ENCODE peak calls at places on chromosome 4, in seven cellular contexts. O is kidney epithelial cell, L is colonic mucosa, X is vagina, U is psoas muscle, W is skeletal muscle cell, G is adipocyte. I is an unnamed sample.

GRCh38 chr4:71932941-71933340 is 98.9 kb upstream of the NPFFR2 start:
- DNase-seq in O (no peak), L (no peak), X (no peak), U (no peak), W (peak), G (no peak), I (no peak)

GRCh38 chr4:13415068-13415785 is 68.9 kb downstream of the RAB28 start:
- DNase-seq in O (no peak), L (no peak), X (no peak), U (peak), W (no peak), G (no peak), I (no peak)

GRCh38 chr4:16226816-16227461 is 668 bp upstream of the TAPT1 start:
- DNase-seq in O (no peak), L (peak), X (no peak), U (peak), W (no peak), G (peak), I (no peak)

GRCh38 chr4:168622600-168622999 is 125.7 kb downstream of the PALLD start:
- DNase-seq in O (no peak), L (no peak), X (no peak), U (no peak), W (no peak), G (no peak), I (no peak)

GRCh38 chr4:156413411-156413985 is 459.8 kb upstream of the CTSO start:
- DNase-seq in O (no peak), L (no peak), X (no peak), U (no peak), W (no peak), G (no peak), I (no peak)

GRCh38 chr4:114563536-114564315 is 34.9 kb upstream of the UGT8 start:
- DNase-seq in O (peak), L (no peak), X (no peak), U (no peak), W (peak), G (peak), I (no peak)

GRCh38 chr4:23932935-23933334 is 43.1 kb upstream of the PPARGC1A start:
- DNase-seq in O (no peak), L (no peak), X (no peak), U (no peak), W (peak), G (peak), I (no peak)

GRCh38 chr4:1411436-1412375 is 5.5 kb upstream of the NKX1-1 start:
- DNase-seq in O (no peak), L (peak), X (peak), U (no peak), W (no peak), G (no peak), I (no peak)

GRCh38 chr4:189235599-189235998 is 705.1 kb upstream of the FRG1 start:
- DNase-seq in O (no peak), L (no peak), X (no peak), U (no peak), W (no peak), G (no peak), I (no peak)

GRCh38 chr4:100742045-100742444 is 224.2 kb upstream of the EMCN start:
- DNase-seq in O (peak), L (no peak), X (no peak), U (no peak), W (peak), G (peak), I (no peak)

GRCh38 chr4:76850010-76850441 is 47.9 kb downstream of the SOWAHB start:
- DNase-seq in O (peak), L (no peak), X (no peak), U (no peak), W (peak), G (peak), I (peak)

GRCh38 chr4:92339671-92340070 is 35.9 kb downstream of the GRID2 start:
- DNase-seq in O (no peak), L (no peak), X (no peak), U (no peak), W (no peak), G (no peak), I (no peak)

GRCh38 chr4:98430708-98431403 is 169.7 kb downstream of the RAP1GDS1 start:
- DNase-seq in O (peak), L (no peak), X (no peak), U (no peak), W (peak), G (peak), I (peak)

GRCh38 chr4:138978600-138978999 is 37.0 kb upstream of the NOCT start:
- DNase-seq in O (no peak), L (no peak), X (no peak), U (no peak), W (no peak), G (no peak), I (no peak)

GRCh38 chr4:185573651-185574199 is 38.4 kb upstream of the PDLIM3 start:
- DNase-seq in O (peak), L (no peak), X (no peak), U (peak), W (peak), G (peak), I (no peak)

GRCh38 chr4:128291096-128291495 is 3.5 kb upstream of the PGRMC2 start:
- DNase-seq in O (no peak), L (no peak), X (no peak), U (no peak), W (no peak), G (no peak), I (no peak)

GRCh38 chr4:101419324-101420135 is 72.2 kb upstream of the PPP3CA start:
- DNase-seq in O (no peak), L (peak), X (no peak), U (no peak), W (no peak), G (peak), I (no peak)

GRCh38 chr4:123415977-123416376 is 19.4 kb downstream of the SPRY1 start:
- DNase-seq in O (no peak), L (no peak), X (no peak), U (no peak), W (no peak), G (peak), I (peak)

GRCh38 chr4:185738038-185738552 is 73.9 kb downstream of the SORBS2 start:
- DNase-seq in O (no peak), L (no peak), X (no peak), U (no peak), W (peak), G (peak), I (peak)

GRCh38 chr4:149166365-149166764 is 649.3 kb downstream of the IQCM start:
- DNase-seq in O (no peak), L (no peak), X (no peak), U (no peak), W (no peak), G (no peak), I (no peak)

GRCh38 chr4:164648849-164649212 is 105.1 kb upstream of the SMIM31 start:
- DNase-seq in O (no peak), L (no peak), X (no peak), U (no peak), W (no peak), G (no peak), I (no peak)

GRCh38 chr4:30756553-30756952 is 36.4 kb downstream of the PCDH7 start:
- DNase-seq in O (no peak), L (no peak), X (no peak), U (no peak), W (no peak), G (no peak), I (no peak)

GRCh38 chr4:96356591-96357360 is 516.9 kb downstream of the PDHA2 start:
- DNase-seq in O (no peak), L (no peak), X (no peak), U (no peak), W (no peak), G (peak), I (no peak)

GRCh38 chr4:175509320-175509719 is 302.7 kb downstream of the GPM6A start:
- DNase-seq in O (no peak), L (no peak), X (no peak), U (no peak), W (no peak), G (no peak), I (no peak)

GRCh38 chr4:53702334-53703266 is 111.3 kb upstream of the LNX1 start:
- DNase-seq in O (peak), L (peak), X (no peak), U (peak), W (peak), G (peak), I (no peak)

GRCh38 chr4:118994030-118994429 is 105.4 kb downstream of the SYNPO2 start:
- DNase-seq in O (no peak), L (peak), X (no peak), U (peak), W (peak), G (no peak), I (no peak)

GRCh38 chr4:18798123-18798522 is 776.6 kb upstream of the LCORL start:
- DNase-seq in O (no peak), L (no peak), X (no peak), U (no peak), W (no peak), G (no peak), I (no peak)

GRCh38 chr4:1744552-1744951 is 23.2 kb downstream of the TACC3 start:
- DNase-seq in O (no peak), L (no peak), X (no peak), U (no peak), W (no peak), G (no peak), I (no peak)

GRCh38 chr4:145840162-145840768 is 98.4 kb downstream of the ZNF827 start:
- DNase-seq in O (no peak), L (no peak), X (no peak), U (no peak), W (no peak), G (peak), I (no peak)

GRCh38 chr4:20512053-20512810 is 188.0 kb upstream of the PACRGL start:
- DNase-seq in O (no peak), L (no peak), X (no peak), U (no peak), W (no peak), G (no peak), I (no peak)

GRCh38 chr4:12852338-12853307 is 631.5 kb downstream of the RAB28 start:
- DNase-seq in O (peak), L (peak), X (no peak), U (no peak), W (peak), G (peak), I (no peak)

GRCh38 chr4:82517043-82517442 is 44.7 kb downstream of the TMEM150C start:
- DNase-seq in O (no peak), L (no peak), X (no peak), U (no peak), W (no peak), G (peak), I (no peak)

GRCh38 chr4:10856271-10856670 is 171.7 kb upstream of the CLNK start:
- DNase-seq in O (no peak), L (no peak), X (no peak), U (no peak), W (no peak), G (no peak), I (no peak)

GRCh38 chr4:139076016-139076744 is 60.6 kb downstream of the NOCT start:
- DNase-seq in O (no peak), L (no peak), X (no peak), U (no peak), W (no peak), G (no peak), I (no peak)

GRCh38 chr4:62208921-62209320 is 1008.8 kb downstream of the ADGRL3 start:
- DNase-seq in O (no peak), L (no peak), X (no peak), U (no peak), W (no peak), G (no peak), I (no peak)

GRCh38 chr4:167379433-167379832 is 145.1 kb upstream of the SPOCK3 start:
- DNase-seq in O (no peak), L (no peak), X (no peak), U (no peak), W (no peak), G (no peak), I (no peak)

GRCh38 chr4:169229571-169230028 is 41.2 kb downstream of the SH3RF1 start:
- DNase-seq in O (no peak), L (no peak), X (no peak), U (no peak), W (peak), G (peak), I (peak)

GRCh38 chr4:82381661-82382284 is 8.0 kb upstream of the HNRNPD start:
- DNase-seq in O (no peak), L (no peak), X (no peak), U (no peak), W (no peak), G (no peak), I (no peak)

GRCh38 chr4:74543247-74543670 is 98.3 kb downstream of the AREG start:
- DNase-seq in O (no peak), L (peak), X (no peak), U (no peak), W (no peak), G (no peak), I (no peak)

GRCh38 chr4:92182736-92183407 is 120.9 kb upstream of the GRID2 start:
- DNase-seq in O (no peak), L (no peak), X (no peak), U (no peak), W (no peak), G (no peak), I (no peak)

DNA sequence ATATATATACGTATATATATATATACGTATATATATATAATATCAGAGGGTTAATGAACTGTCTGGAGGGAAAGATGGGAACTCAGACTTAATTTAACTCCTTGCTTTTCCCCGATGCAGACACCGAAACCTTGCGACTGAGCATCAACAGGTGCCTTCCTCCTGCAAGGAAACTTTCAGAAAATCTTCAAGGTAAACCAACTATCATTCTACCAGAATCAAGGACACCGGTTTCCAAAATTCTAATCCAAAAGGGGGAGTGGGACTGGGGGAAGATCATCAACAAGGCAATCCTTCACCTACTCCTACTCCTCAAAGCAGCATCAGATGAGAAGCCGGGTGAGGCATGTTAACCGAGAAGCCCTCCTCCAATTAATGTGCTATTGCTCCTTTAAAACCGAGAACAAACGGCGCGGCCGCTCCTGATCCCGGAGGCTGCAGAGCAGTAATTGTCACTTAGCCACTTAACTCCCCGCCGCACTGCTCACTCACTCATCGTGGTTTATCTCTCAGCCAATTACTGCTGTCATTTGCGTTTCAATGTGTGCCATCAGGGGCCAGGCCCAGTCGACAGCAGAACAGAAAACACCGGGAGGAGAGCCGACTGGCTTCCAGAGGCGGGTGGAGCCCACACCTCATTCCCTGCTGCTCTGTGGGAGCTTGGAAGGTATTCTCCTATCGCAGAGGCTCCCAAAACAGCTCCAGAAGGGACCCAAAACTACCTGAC is 61.7 kb downstream of the MAML3 start:
- DNase-seq in O (no peak), L (peak), X (no peak), U (no peak), W (no peak), G (peak), I (no peak)
- H3K4me3 ChIP-seq in O (no peak), L (peak), X (peak), U (peak), W (peak), G (peak), I (peak)

GRCh38 chr4:143186202-143186601 is 1.5 kb downstream of the USP38 start:
- DNase-seq in O (no peak), L (no peak), X (no peak), U (no peak), W (no peak), G (peak), I (no peak)

GRCh38 chr4:143184217-143184502 is 557 bp upstream of the USP38 start:
- DNase-seq in O (no peak), L (no peak), X (no peak), U (no peak), W (no peak), G (no peak), I (no peak)

GRCh38 chr4:143184503-143185252 is at the start of gene USP38:
- DNase-seq in O (peak), L (peak), X (peak), U (peak), W (peak), G (peak), I (peak)

GRCh38 chr4:143185253-143186107 is 763 bp downstream of the USP38 start:
- DNase-seq in O (no peak), L (peak), X (no peak), U (no peak), W (no peak), G (peak), I (no peak)

DNA sequence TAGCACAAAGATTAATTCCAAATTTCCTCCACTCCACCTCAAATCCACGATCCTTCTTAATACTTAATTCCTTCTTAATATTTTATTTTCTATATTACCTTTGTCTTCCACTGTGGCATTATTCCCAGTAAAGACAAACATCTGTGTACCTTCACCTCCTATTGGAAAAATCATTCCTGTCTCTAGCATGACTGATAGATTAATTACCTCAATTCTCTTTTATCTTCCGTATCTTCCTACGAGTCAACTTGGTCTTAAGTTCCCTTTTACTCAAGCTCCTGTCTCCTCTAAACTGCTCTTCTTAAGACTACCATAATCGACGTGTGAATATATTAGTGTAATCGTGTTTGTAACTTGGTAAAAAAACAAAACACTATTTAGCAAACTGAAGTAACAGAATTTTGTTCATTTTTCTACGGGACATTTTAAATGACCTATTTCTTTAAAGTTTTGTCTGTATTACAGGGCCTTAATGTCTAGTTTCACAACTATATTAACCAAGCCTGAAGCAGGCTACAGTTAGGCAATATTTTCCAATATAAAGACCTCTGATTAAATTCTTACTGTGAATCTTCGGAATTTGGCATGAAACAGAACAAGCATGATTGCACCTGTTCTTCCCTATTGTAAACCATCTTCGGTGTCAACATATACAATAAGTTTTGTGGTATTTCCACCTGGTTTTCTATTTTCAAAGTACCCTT is 1.1 kb upstream of the USP38 start:
- DNase-seq in O (no peak), L (no peak), X (no peak), U (no peak), W (no peak), G (peak), I (no peak)
- H3K4me3 ChIP-seq in O (peak), L (peak), X (peak), U (peak), W (peak), G (peak), I (peak)

GRCh38 chr4:86600007-86600653 is 6.0 kb downstream of the PTPN13 start:
- DNase-seq in O (no peak), L (no peak), X (no peak), U (no peak), W (no peak), G (no peak), I (no peak)

GRCh38 chr4:86593726-86594558 is at the start of gene PTPN13:
- DNase-seq in O (peak), L (peak), X (peak), U (peak), W (peak), G (peak), I (peak)

GRCh38 chr4:86595426-86595805 is 1.3 kb downstream of the PTPN13 start:
- DNase-seq in O (no peak), L (no peak), X (no peak), U (no peak), W (no peak), G (peak), I (no peak)

GRCh38 chr4:86594559-86595425 is 677 bp downstream of the PTPN13 start:
- DNase-seq in O (peak), L (peak), X (no peak), U (peak), W (peak), G (peak), I (peak)

DNA sequence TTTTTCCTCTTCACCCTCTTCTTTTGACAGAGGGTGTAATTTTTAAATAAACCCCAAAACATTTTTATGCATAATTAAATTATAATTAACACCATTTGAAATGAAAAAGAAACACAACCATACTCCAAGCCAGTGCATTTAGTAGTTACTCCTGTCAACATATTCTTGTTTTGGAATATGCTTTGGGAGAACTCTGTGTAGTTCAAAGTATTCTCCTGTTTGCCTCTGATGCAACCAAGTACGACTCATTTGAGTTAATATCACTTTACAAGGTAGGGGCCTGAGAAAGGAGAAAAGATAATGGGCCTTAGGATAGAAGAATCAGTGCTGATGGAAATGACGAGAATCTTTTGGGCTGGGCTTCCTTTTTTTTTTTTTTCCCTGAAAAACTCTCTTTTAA is 2.7 kb downstream of the PTPN13 start:
- DNase-seq in O (no peak), L (no peak), X (no peak), U (no peak), W (peak), G (peak), I (no peak)
- H3K4me3 ChIP-seq in O (peak), L (no peak), X (no peak), U (no peak), W (peak), G (peak), I (peak)

DNA sequence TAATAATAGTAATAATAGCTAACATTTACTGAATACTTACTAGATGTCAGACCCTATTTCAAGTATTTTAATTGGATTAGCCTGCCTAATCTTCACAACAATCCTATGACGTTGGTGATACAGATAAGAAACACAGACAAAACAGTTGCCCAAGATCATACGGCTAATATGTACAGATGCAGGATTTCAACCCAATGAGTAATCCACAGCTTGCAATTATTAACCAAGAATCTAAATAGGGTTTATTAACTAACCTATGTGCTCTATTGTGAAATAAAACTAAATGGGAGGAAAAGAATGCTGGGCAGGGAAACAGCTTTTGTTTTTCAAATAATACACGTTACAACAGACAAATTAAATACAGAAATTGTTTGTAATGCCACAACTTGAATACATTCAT is 23.4 kb downstream of the FBXO8 start:
- DNase-seq in O (peak), L (no peak), X (no peak), U (no peak), W (no peak), G (peak), I (peak)
- H3K4me3 ChIP-seq in O (no peak), L (no peak), X (no peak), U (no peak), W (no peak), G (peak), I (no peak)

I was measured in AG04449.